ENCODE peak calls at places on chromosomes 11 and 22, in nine cellular contexts. Z is NCI-H1694 treated with DMSO at 0.1 percent for 48 hours; N is activated CD4-positive, CD25-positive, alpha-beta regulatory T cell treated with anti-CD3 and anti-CD28 coated beads, Interleukin-2, amount 50 U/mL, for 72 hours; W is aorta; X is naive thymus-derived CD8-positive, alpha-beta T cell; H is AML-193; U is neuronal stem cell; S is epithelial cell of proximal tubule; E is HEK293T. D is an unnamed sample.

GRCh38 chr11:112113539-112114457 is 27.1 kb downstream of the SDHD start:
- DNase-seq in Z (peak; percentile 22), N (no peak), W (no peak), X (peak; percentile 47), H (peak; percentile 70), U (peak; percentile 15), S (no peak), E (peak; percentile 63), D (no peak)

GRCh38 chr11:32087602-32088001 is 3.3 kb upstream of the RCN1 start:
- DNase-seq in Z (no peak), N (no peak), W (no peak), X (no peak), H (no peak), U (no peak), S (peak; percentile 43), E (no peak), D (no peak)

GRCh38 chr11:79047356-79047755 is 393.5 kb downstream of the TENM4 start:
- DNase-seq in Z (no peak), N (no peak), W (no peak), X (no peak), H (no peak), U (no peak), S (no peak), E (no peak), D (no peak)

GRCh38 chr22:43828711-43829447 is 16.8 kb upstream of the EFCAB6 start:
- DNase-seq in Z (peak; percentile 71), N (no peak), W (no peak), X (no peak), H (no peak), U (no peak), S (no peak), E (no peak), D (peak; percentile 66)

GRCh38 chr11:76444065-76444383 is 794 bp upstream of the EMSY start:
- DNase-seq in Z (no peak), N (no peak), W (no peak), X (no peak), H (no peak), U (no peak), S (no peak), E (no peak), D (no peak)

GRCh38 chr11:99162819-99163218 is 142.1 kb downstream of the CNTN5 start:
- DNase-seq in Z (no peak), N (no peak), W (no peak), X (no peak), H (no peak), U (no peak), S (no peak), E (no peak), D (no peak)

GRCh38 chr11:83663984-83664383 is 377.8 kb upstream of the CCDC90B start:
- DNase-seq in Z (no peak), N (no peak), W (no peak), X (no peak), H (no peak), U (no peak), S (no peak), E (no peak), D (no peak)

GRCh38 chr22:24133187-24133965 is 47.9 kb upstream of the SUSD2 start:
- DNase-seq in Z (no peak), N (no peak), W (no peak), X (peak; percentile 54), H (peak; percentile 7), U (no peak), S (no peak), E (no peak), D (no peak)

GRCh38 chr22:18997925-18998315 is 61.8 kb upstream of the PRODH start:
- DNase-seq in Z (no peak), N (no peak), W (no peak), X (no peak), H (no peak), U (no peak), S (no peak), E (no peak), D (no peak)

GRCh38 chr22:43209523-43209890 is 22.6 kb upstream of the TTLL12 start:
- DNase-seq in Z (no peak), N (no peak), W (peak; percentile 26), X (no peak), H (no peak), U (no peak), S (no peak), E (no peak), D (peak; percentile 55)

GRCh38 chr11:15967166-15967565 is 389.2 kb downstream of the SOX6 start:
- DNase-seq in Z (no peak), N (no peak), W (no peak), X (no peak), H (no peak), U (no peak), S (no peak), E (no peak), D (no peak)

GRCh38 chr11:109865558-109866186 is 227.5 kb upstream of the ZC3H12C start:
- DNase-seq in Z (peak; percentile 8), N (no peak), W (no peak), X (no peak), H (no peak), U (no peak), S (no peak), E (no peak), D (peak; percentile 63)

GRCh38 chr11:118607401-118608267 is at the start of gene PHLDB1:
- DNase-seq in Z (no peak), N (peak; percentile 40), W (peak; percentile 75), X (peak; percentile 45), H (no peak), U (no peak), S (no peak), E (peak; percentile 76), D (peak; percentile 91)

GRCh38 chr11:66277475-66278391 is at the start of gene CNIH2:
- DNase-seq in Z (no peak), N (peak; percentile 54), W (no peak), X (no peak), H (no peak), U (no peak), S (no peak), E (peak; percentile 71), D (no peak)

GRCh38 chr11:112734207-112734606 is 227.0 kb upstream of the NCAM1 start:
- DNase-seq in Z (no peak), N (no peak), W (no peak), X (no peak), H (no peak), U (peak; percentile 47), S (no peak), E (peak; percentile 37), D (no peak)

GRCh38 chr22:31229402-31230140 is 17.5 kb downstream of the LIMK2 start:
- DNase-seq in Z (no peak), N (no peak), W (peak; percentile 74), X (no peak), H (no peak), U (no peak), S (no peak), E (no peak), D (no peak)

GRCh38 chr22:43948836-43949235 is 6.4 kb upstream of the SAMM50 start:
- DNase-seq in Z (no peak), N (no peak), W (no peak), X (no peak), H (no peak), U (no peak), S (no peak), E (no peak), D (no peak)

GRCh38 chr11:68150029-68150428 is 28.8 kb upstream of the CHKA start:
- DNase-seq in Z (no peak), N (no peak), W (no peak), X (no peak), H (no peak), U (no peak), S (no peak), E (no peak), D (no peak)

GRCh38 chr22:39613549-39613921 is 43.0 kb downstream of the CACNA1I start:
- DNase-seq in Z (no peak), N (no peak), W (no peak), X (no peak), H (no peak), U (no peak), S (no peak), E (no peak), D (no peak)

GRCh38 chr22:19825016-19825339 is 29.7 kb downstream of the GNB1L start:
- DNase-seq in Z (no peak), N (no peak), W (no peak), X (no peak), H (no peak), U (no peak), S (no peak), E (no peak), D (no peak)

GRCh38 chr11:85718991-85719807 is 33.2 kb upstream of the CCDC89 start:
- DNase-seq in Z (no peak), N (no peak), W (peak; percentile 69), X (no peak), H (no peak), U (peak; percentile 64), S (peak; percentile 98), E (no peak), D (peak; percentile 82)

GRCh38 chr22:22748297-22748743 is 103.9 kb downstream of the GGTLC2 start:
- DNase-seq in Z (peak; percentile 35), N (peak; percentile 27), W (no peak), X (peak; percentile 32), H (peak; percentile 17), U (peak; percentile 9), S (no peak), E (peak; percentile 59), D (no peak)

GRCh38 chr11:69674267-69674885 is 777 bp downstream of the LTO1 start:
- DNase-seq in Z (no peak), N (no peak), W (no peak), X (no peak), H (no peak), U (no peak), S (no peak), E (no peak), D (no peak)

GRCh38 chr11:61336171-61336935 is 3.3 kb downstream of the TKFC start:
- DNase-seq in Z (peak; percentile 65), N (peak; percentile 84), W (peak; percentile 84), X (peak; percentile 85), H (peak; percentile 65), U (peak; percentile 69), S (no peak), E (peak; percentile 87), D (peak; percentile 89)

GRCh38 chr11:113142508-113142907 is 171.9 kb upstream of the TTC12 start:
- DNase-seq in Z (no peak), N (no peak), W (no peak), X (no peak), H (no peak), U (no peak), S (no peak), E (no peak), D (no peak)

GRCh38 chr11:68398870-68399865 is 61.4 kb upstream of the PPP6R3 start:
- DNase-seq in Z (peak; percentile 48), N (no peak), W (peak; percentile 67), X (no peak), H (no peak), U (no peak), S (no peak), E (no peak), D (no peak)

GRCh38 chr22:41598081-41598480 is 8.4 kb upstream of the PMM1 start:
- DNase-seq in Z (no peak), N (no peak), W (no peak), X (no peak), H (no peak), U (no peak), S (no peak), E (no peak), D (peak; percentile 41)

GRCh38 chr11:118820412-118821357 is 29.7 kb upstream of the DDX6 start:
- DNase-seq in Z (no peak), N (peak; percentile 42), W (peak; percentile 92), X (no peak), H (no peak), U (no peak), S (peak; percentile 55), E (no peak), D (peak; percentile 95)

GRCh38 chr11:63710476-63711217 is 29.3 kb downstream of the RTN3 start:
- DNase-seq in Z (no peak), N (no peak), W (no peak), X (no peak), H (no peak), U (no peak), S (no peak), E (peak; percentile 29), D (no peak)

D was measured in kidney.